ENCODE peak calls at places on chromosomes 13 and 19, in seven cellular contexts. Y is vagina, C is gastrocnemius medialis, E is transverse colon, L is tibial nerve, M is right lobe of liver, Q is stomach. D is an unnamed sample. For H3K4me1 and H3K27me3, the result is how much of the 10 kb centered on the place peaks cover.

GRCh38 chr13:72737033-72737432 is 9.3 kb downstream of the BORA start:
- DNase-seq in Y (no peak), C (no peak), E (no peak), L (no peak), M (no peak), Q (no peak), D (no peak)

GRCh38 chr13:50448535-50448981 is 394.9 kb downstream of the DLEU7 start:
- DNase-seq in Y (no peak), C (no peak), E (no peak), L (no peak), M (no peak), Q (no peak), D (no peak)

GRCh38 chr19:49716154-49716553 is 25.2 kb downstream of the CPT1C start:
- DNase-seq in Y (no peak), C (no peak), E (no peak), L (no peak), M (no peak), Q (no peak), D (peak)

GRCh38 chr13:99905224-99905623 is 66.3 kb downstream of the ZIC5 start:
- DNase-seq in Y (no peak), C (no peak), E (no peak), L (no peak), M (no peak), Q (no peak), D (no peak)

GRCh38 chr19:11240008-11240444 is 607 bp downstream of the ANGPTL8 start:
- DNase-seq in Y (no peak), C (no peak), E (no peak), L (no peak), M (no peak), Q (no peak), D (no peak)

GRCh38 chr19:53580871-53581835 is 43.2 kb downstream of the ZNF331 start:
- DNase-seq in Y (no peak), C (no peak), E (no peak), L (no peak), M (no peak), Q (no peak), D (no peak)

GRCh38 chr13:110030394-110030928 is 244.1 kb upstream of the IRS2 start:
- DNase-seq in Y (no peak), C (no peak), E (no peak), L (no peak), M (no peak), Q (no peak), D (no peak)

GRCh38 chr13:31638577-31638976 is 100.7 kb upstream of the RXFP2 start:
- DNase-seq in Y (no peak), C (no peak), E (no peak), L (no peak), M (no peak), Q (no peak), D (no peak)

GRCh38 chr19:13051581-13052165 is 51.0 kb downstream of the LYL1 start:
- DNase-seq in Y (no peak), C (peak), E (peak), L (peak), M (no peak), Q (peak), D (peak)

GRCh38 chr19:13082192-13083007 is 20.3 kb downstream of the LYL1 start:
- DNase-seq in Y (no peak), C (no peak), E (no peak), L (peak), M (peak), Q (no peak), D (no peak)

GRCh38 chr13:113152894-113153809 is 5.3 kb upstream of the PROZ start:
- DNase-seq in Y (peak), C (peak), E (peak), L (peak), M (peak), Q (peak), D (peak)

GRCh38 chr19:7450243-7451223 is 38.3 kb downstream of the PEX11G start:
- DNase-seq in Y (peak), C (no peak), E (no peak), L (no peak), M (no peak), Q (no peak), D (no peak)

GRCh38 chr13:61838568-61838967 is 422.9 kb upstream of the PCDH20 start:
- DNase-seq in Y (no peak), C (no peak), E (no peak), L (no peak), M (no peak), Q (no peak), D (no peak)

GRCh38 chr19:56333506-56333905 is 18.9 kb upstream of the ZSCAN5A start:
- DNase-seq in Y (no peak), C (no peak), E (peak), L (peak), M (no peak), Q (peak), D (peak)

GRCh38 chr13:37811441-37811840 is 58.1 kb downstream of the TRPC4 start:
- DNase-seq in Y (no peak), C (no peak), E (no peak), L (no peak), M (no peak), Q (no peak), D (no peak)

GRCh38 chr19:15439078-15439799 is 10.5 kb downstream of the WIZ start:
- DNase-seq in Y (no peak), C (no peak), E (no peak), L (no peak), M (no peak), Q (no peak), D (no peak)

GRCh38 chr19:35348909-35349611 is 1.4 kb downstream of the FFAR1 start:
- DNase-seq in Y (peak), C (no peak), E (no peak), L (no peak), M (no peak), Q (no peak), D (no peak)

GRCh38 chr19:38484747-38485146 is 51.3 kb downstream of the RYR1 start:
- DNase-seq in Y (no peak), C (no peak), E (no peak), L (no peak), M (no peak), Q (no peak), D (no peak)

GRCh38 chr13:44437356-44438233 is 64.0 kb downstream of the SERP2 start:
- DNase-seq in Y (no peak), C (no peak), E (no peak), L (no peak), M (no peak), Q (no peak), D (no peak)

GRCh38 chr13:39967199-39967959 is 311.9 kb downstream of the COG6 start:
- DNase-seq in Y (no peak), C (no peak), E (no peak), L (no peak), M (no peak), Q (no peak), D (no peak)

GRCh38 chr19:46739290-46739771 is 6.5 kb upstream of the FKRP start:
- DNase-seq in Y (no peak), C (peak), E (no peak), L (no peak), M (no peak), Q (no peak), D (no peak)

GRCh38 chr13:71786815-71787214 is 80.2 kb downstream of the DACH1 start:
- DNase-seq in Y (no peak), C (no peak), E (no peak), L (no peak), M (no peak), Q (no peak), D (no peak)

GRCh38 chr13:109330941-109331340 is 455.4 kb downstream of the IRS2 start:
- DNase-seq in Y (no peak), C (no peak), E (no peak), L (no peak), M (no peak), Q (no peak), D (no peak)

GRCh38 chr13:46914341-46914740 is 17.5 kb upstream of the HTR2A start:
- DNase-seq in Y (no peak), C (no peak), E (no peak), L (no peak), M (no peak), Q (no peak), D (no peak)

GRCh38 chr19:38569368-38569983 is 48.3 kb downstream of the MAP4K1 start:
- DNase-seq in Y (no peak), C (no peak), E (no peak), L (no peak), M (no peak), Q (no peak), D (no peak)

GRCh38 chr13:24861617-24862362 is 97.8 kb downstream of the RNF17 start:
- DNase-seq in Y (no peak), C (no peak), E (no peak), L (no peak), M (no peak), Q (no peak), D (no peak)

GRCh38 chr13:113754691-113755090 is 4.3 kb upstream of the TMEM255B start:
- DNase-seq in Y (no peak), C (no peak), E (no peak), L (no peak), M (no peak), Q (no peak), D (no peak)

GRCh38 chr13:30735025-30735967 is at the start of gene ALOX5AP:
- DNase-seq in Y (no peak), C (no peak), E (peak), L (no peak), M (no peak), Q (peak), D (no peak)

GRCh38 chr19:39998511-39998910 is 1.7 kb downstream of the ZNF546 start:
- DNase-seq in Y (no peak), C (no peak), E (no peak), L (no peak), M (no peak), Q (no peak), D (no peak)

GRCh38 chr13:28716511-28716910 is 2.3 kb downstream of the SLC46A3 start:
- DNase-seq in Y (no peak), C (no peak), E (peak), L (no peak), M (peak), Q (no peak), D (no peak)

GRCh38 chr19:38650180-38650775 is 2.8 kb downstream of the ACTN4 start:
- DNase-seq in Y (no peak), C (no peak), E (peak), L (no peak), M (no peak), Q (peak), D (no peak)

GRCh38 chr19:610071-610800 is 20.6 kb downstream of the HCN2 start:
- DNase-seq in Y (no peak), C (no peak), E (peak), L (no peak), M (no peak), Q (peak), D (no peak)

GRCh38 chr13:51961493-51962403 is 49.5 kb downstream of the ATP7B start:
- DNase-seq in Y (no peak), C (no peak), E (no peak), L (no peak), M (no peak), Q (no peak), D (no peak)
- TF ChIP-seq POLR2A in Y (no peak), C (no peak), E (no peak), L (no peak), M (no peak), Q (no peak), D (no peak)

DNA sequence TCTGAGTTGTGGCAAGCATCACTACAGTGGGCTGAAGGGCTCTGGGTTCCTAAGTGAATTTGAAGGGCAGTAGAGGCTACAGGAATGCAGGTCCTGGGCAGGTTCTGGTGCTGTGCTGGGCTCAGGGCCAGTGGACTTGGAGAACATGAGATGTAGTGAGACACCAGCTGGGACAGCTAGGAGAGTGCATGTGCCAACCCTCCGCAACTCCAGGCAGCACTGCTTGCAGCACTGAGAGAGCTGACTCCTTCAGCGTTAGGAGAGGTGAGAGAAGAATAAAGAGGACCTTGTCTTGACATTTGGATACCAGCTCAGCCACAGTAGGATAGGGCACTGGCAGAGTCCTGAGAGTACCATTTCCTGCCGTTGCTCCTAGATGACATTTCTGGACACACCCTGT is 739.9 kb upstream of the PRR20A start:
- DNase-seq in Y (no peak), C (no peak), E (no peak), L (no peak), M (no peak), Q (no peak), D (no peak)
- H3K4me1 ChIP-seq in Y (under half), C (under half), E (under half), L (under half), M (under half), Q (under half), D (under half)

GRCh38 chr19:48492925-48493717 is 18.5 kb downstream of the LMTK3 start:
- DNase-seq in Y (peak), C (peak), E (peak), L (peak), M (peak), Q (peak), D (peak)

GRCh38 chr19:48490980-48491792 is 20.4 kb downstream of the LMTK3 start:
- DNase-seq in Y (no peak), C (no peak), E (peak), L (no peak), M (peak), Q (peak), D (peak)

GRCh38 chr19:48495391-48495790 is 16.2 kb downstream of the LMTK3 start:
- DNase-seq in Y (no peak), C (no peak), E (no peak), L (no peak), M (no peak), Q (no peak), D (no peak)

GRCh38 chr19:48491793-48492123 is 19.9 kb downstream of the LMTK3 start:
- DNase-seq in Y (no peak), C (no peak), E (no peak), L (no peak), M (no peak), Q (no peak), D (no peak)

DNA sequence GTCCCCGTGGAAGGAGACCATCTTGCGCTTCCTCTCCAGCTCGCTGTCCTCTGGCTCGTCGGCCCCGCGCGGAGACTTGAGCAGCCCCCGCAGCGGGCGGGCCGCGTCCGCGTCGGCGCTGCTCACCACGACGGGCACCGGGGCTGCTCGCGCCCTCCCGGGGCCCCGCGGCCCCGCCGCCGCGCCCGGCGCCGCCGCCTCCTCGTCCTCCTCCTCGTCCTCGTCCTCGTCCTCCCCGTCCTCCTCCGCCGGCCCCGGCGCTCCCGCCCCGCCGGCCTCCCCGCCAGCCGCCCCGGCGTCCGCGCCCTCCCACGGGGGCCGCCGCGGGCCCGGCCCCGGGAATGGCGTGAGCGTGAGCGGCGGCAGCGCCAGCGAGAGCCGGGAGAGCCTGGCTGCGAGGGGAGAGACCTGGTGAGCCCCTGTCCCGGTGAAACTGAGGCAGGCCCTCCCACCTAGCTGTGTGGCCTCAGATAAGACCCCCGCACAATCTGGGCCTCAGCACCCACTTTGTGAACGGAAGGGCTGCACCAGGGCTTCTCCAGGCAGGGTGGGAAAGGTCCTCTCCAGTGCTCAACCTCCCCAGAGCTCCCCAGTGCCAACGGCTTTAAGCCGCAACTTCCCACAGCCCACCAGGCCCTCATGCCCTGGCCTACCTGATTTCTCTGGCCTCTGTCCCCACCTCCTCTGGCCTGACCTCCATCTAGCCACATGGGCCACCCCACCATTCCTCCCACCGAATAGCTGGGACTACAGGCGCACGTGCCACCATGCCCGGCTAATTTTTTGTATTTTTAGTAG is 17.7 kb downstream of the LMTK3 start:
- DNase-seq in Y (no peak), C (no peak), E (no peak), L (no peak), M (no peak), Q (no peak), D (no peak)
- H3K27me3 ChIP-seq in Y (under half), C (under half), E (under half), L (half or more), M (under half), Q (under half), D (under half)

GRCh38 chr19:45291834-45292233 is 30.8 kb downstream of the CKM start:
- DNase-seq in Y (no peak), C (no peak), E (no peak), L (no peak), M (no peak), Q (no peak), D (no peak)
- TF ChIP-seq POLR2A in Y (no peak), C (no peak), E (no peak), L (no peak), M (no peak), Q (no peak), D (no peak)

D was measured in thyroid gland.